ENCODE peak calls at places on chromosome 5, in four cellular contexts. I is CD4-positive, alpha-beta T cell; H is lower lobe of right lung; G is gastrocnemius medialis. F is an unnamed sample.

GRCh38 chr5:169150108-169150507 is 150.8 kb downstream of the SLIT3 start:
- DNase-seq in H (no peak), G (no peak), I (no peak), F (no peak)

GRCh38 chr5:123708074-123708806 is 196.3 kb downstream of the CSNK1G3 start:
- DNase-seq in I (no peak), G (no peak), H (no peak), F (no peak)

GRCh38 chr5:172979778-172980177 is 3.8 kb upstream of the ATP6V0E1 start:
- DNase-seq in G (no peak), H (no peak), I (no peak), F (no peak)

GRCh38 chr5:138981606-138982005 is 106.5 kb upstream of the LRRTM2 start:
- DNase-seq in G (no peak), H (no peak), I (no peak), F (no peak)

GRCh38 chr5:123916331-123917121 is 404.5 kb downstream of the CSNK1G3 start:
- DNase-seq in H (no peak), I (no peak), G (no peak), F (no peak)

GRCh38 chr5:22611327-22611726 is 241.8 kb downstream of the CDH12 start:
- DNase-seq in G (no peak), I (no peak), H (no peak), F (no peak)

GRCh38 chr5:131536211-131536826 is 98.7 kb downstream of the RAPGEF6 start:
- DNase-seq in I (no peak), G (no peak), H (no peak), F (no peak)

GRCh38 chr5:172778223-172778814 is 7.3 kb upstream of the DUSP1 start:
- DNase-seq in H (no peak), I (no peak), G (peak; percentile 64), F (no peak)

GRCh38 chr5:111502976-111503375 is 9.4 kb downstream of the STARD4 start:
- DNase-seq in I (no peak), G (no peak), H (no peak), F (no peak)

GRCh38 chr5:109740329-109740728 is 50.6 kb downstream of the MAN2A1 start:
- DNase-seq in G (no peak), I (no peak), H (no peak), F (no peak)

GRCh38 chr5:136424835-136425694 is 59.7 kb upstream of the TRPC7 start:
- DNase-seq in G (no peak), I (no peak), H (peak; percentile 78), F (peak; percentile 91)

GRCh38 chr5:136040746-136041415 is 12.1 kb downstream of the TGFBI start:
- DNase-seq in G (no peak), I (no peak), H (no peak), F (no peak)

GRCh38 chr5:141475625-141476131 is at the start of gene PCDHGC3:
- DNase-seq in G (peak; percentile 95), I (peak; percentile 11), H (peak; percentile 89), F (peak; percentile 95)

GRCh38 chr5:142293486-142293885 is 31.3 kb downstream of the SPRY4 start:
- DNase-seq in H (no peak), I (no peak), G (no peak), F (no peak)

GRCh38 chr5:137624786-137625349 is 111.0 kb downstream of the KLHL3 start:
- DNase-seq in H (no peak), I (no peak), G (peak; percentile 41), F (peak; percentile 39)

GRCh38 chr5:31987985-31988710 is 186.0 kb downstream of the GOLPH3 start:
- DNase-seq in I (no peak), G (no peak), H (no peak), F (no peak)
- H3K27ac ChIP-seq in I (no peak overlapping the region), G (no peak overlapping the region), H (no peak overlapping the region), F (no peak overlapping the region)

GRCh38 chr5:107919969-107920368 is 249.2 kb upstream of the EFNA5 start:
- DNase-seq in H (no peak), I (no peak), G (no peak), F (no peak)
- H3K27ac ChIP-seq in H (no peak overlapping the region), I (no peak overlapping the region), G (no peak overlapping the region), F (no peak overlapping the region)

GRCh38 chr5:68711311-68712200 is 382.3 kb upstream of the SLC30A5 start:
- DNase-seq in H (no peak), I (no peak), G (peak; percentile 14), F (no peak)
- H3K27ac ChIP-seq in H (no peak overlapping the region), I (peak overlapping the region; percentile 47), G (peak overlapping the region; percentile 83), F (no peak overlapping the region)

GRCh38 chr5:170694911-170695310 is 88.6 kb upstream of the GABRP start:
- DNase-seq in G (no peak), I (no peak), H (no peak), F (no peak)
- H3K27ac ChIP-seq in G (no peak overlapping the region), I (no peak overlapping the region), H (no peak overlapping the region), F (no peak overlapping the region)

GRCh38 chr5:35443803-35444595 is 173.7 kb upstream of the SPEF2 start:
- DNase-seq in I (no peak), G (no peak), H (no peak), F (no peak)

GRCh38 chr5:35438786-35439185 is 178.9 kb upstream of the SPEF2 start:
- DNase-seq in I (no peak), H (no peak), G (no peak), F (no peak)

GRCh38 chr5:35438288-35438687 is 179.4 kb upstream of the SPEF2 start:
- DNase-seq in G (no peak), I (no peak), H (no peak), F (no peak)

GRCh38 chr5:35440409-35440808 is 177.3 kb upstream of the SPEF2 start:
- DNase-seq in I (no peak), H (no peak), G (no peak), F (no peak)

GRCh38 chr5:35442916-35443639 is 174.6 kb upstream of the SPEF2 start:
- DNase-seq in H (no peak), G (no peak), I (no peak), F (no peak)
- H3K27ac ChIP-seq in H (no peak overlapping the region), G (no peak overlapping the region), I (no peak overlapping the region), F (no peak overlapping the region)

GRCh38 chr5:127813633-127814171 is 110.5 kb downstream of the CCDC192 start:
- DNase-seq in I (no peak), G (no peak), H (no peak), F (no peak)
- H3K27ac ChIP-seq in I (no peak overlapping the region), G (no peak overlapping the region), H (no peak overlapping the region), F (no peak overlapping the region)

DNA sequence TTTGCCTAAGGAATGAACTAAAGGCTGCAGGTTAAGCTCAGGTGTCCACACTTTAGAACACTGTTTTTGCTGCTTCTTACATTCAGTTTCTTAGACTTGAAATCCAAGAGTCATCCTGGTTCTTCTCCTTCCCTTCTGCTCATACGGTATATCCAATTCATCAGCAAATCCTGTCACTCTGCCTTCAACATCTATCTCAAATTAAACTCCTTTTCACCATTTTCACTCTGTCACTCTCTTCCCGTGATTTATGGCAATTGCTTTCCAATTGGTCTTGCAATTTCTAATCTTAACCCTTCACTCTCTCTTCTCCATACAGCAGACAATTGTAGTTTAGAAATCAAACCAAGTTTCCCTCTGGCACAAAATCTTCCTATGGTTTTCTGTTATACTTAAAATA is 182.9 kb downstream of the MRPS30 start:
- DNase-seq in I (no peak), G (no peak), H (no peak), F (no peak)
- H3K27ac ChIP-seq in I (no peak overlapping the region), G (no peak overlapping the region), H (no peak overlapping the region), F (no peak overlapping the region)

DNA sequence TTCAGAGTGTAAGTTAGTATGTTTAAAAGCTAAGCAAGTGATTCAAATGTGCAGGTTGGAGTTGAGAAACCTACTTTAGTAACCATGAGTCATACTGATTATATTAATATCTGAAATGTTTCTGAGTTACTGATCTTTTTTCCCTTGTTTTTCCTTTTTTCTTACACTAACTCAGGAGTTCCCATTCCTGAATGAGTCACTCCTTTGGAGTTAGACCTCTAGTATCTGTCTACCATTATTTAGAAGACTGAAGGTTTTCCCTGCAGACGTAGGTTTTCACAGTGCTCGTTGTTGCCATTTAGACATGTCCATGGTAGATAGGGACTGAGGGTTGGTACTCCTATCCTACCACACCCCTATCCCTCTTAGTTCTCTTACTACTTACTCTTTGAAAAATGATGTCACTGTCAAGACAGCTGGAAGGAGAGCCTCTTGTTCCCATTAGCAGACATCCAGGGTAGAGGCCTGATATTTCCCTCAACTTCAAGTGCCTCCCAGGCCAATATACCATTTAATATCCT is 20.2 kb downstream of the OCLN start:
- DNase-seq in G (no peak), H (no peak), I (no peak), F (no peak)
- H3K27ac ChIP-seq in G (no peak overlapping the region), H (peak overlapping the region; percentile 19), I (no peak overlapping the region), F (no peak overlapping the region)

GRCh38 chr5:68243251-68243650 is 27.7 kb downstream of the PIK3R1 start:
- DNase-seq in I (no peak), G (no peak), H (no peak), F (no peak)

GRCh38 chr5:68245325-68245724 is 29.8 kb downstream of the PIK3R1 start:
- DNase-seq in H (no peak), G (no peak), I (no peak), F (no peak)

GRCh38 chr5:68242743-68243142 is 27.2 kb downstream of the PIK3R1 start:
- DNase-seq in G (no peak), H (no peak), I (no peak), F (no peak)

GRCh38 chr5:68240771-68241170 is 25.2 kb downstream of the PIK3R1 start:
- DNase-seq in H (no peak), G (no peak), I (no peak), F (no peak)

GRCh38 chr5:68243681-68244080 is 28.1 kb downstream of the PIK3R1 start:
- DNase-seq in I (no peak), G (no peak), H (no peak), F (no peak)
- H3K27ac ChIP-seq in I (no peak overlapping the region), G (peak overlapping the region; percentile 0), H (no peak overlapping the region), F (peak overlapping the region; percentile 38)

F was measured in testis.